ENCODE peak calls at places on chromosomes 3 and 15, in eight cellular contexts. G is HCT116, Z is GM20000, W is fibroblast of lung, E is tibial nerve, N is left ventricle myocardium inferior, S is progenitor cell of endocrine pancreas, A is colonic mucosa. D is an unnamed sample.

GRCh38 chr3:129461022-129461421 is 21.0 kb downstream of the IFT122 start:
- DNase-seq in G (no peak), E (no peak), S (no peak), W (peak), Z (no peak), N (no peak), A (no peak), D (no peak)

GRCh38 chr3:115354010-115354409 is 206.9 kb upstream of the ZBTB20 start:
- DNase-seq in S (no peak), E (no peak), W (no peak), A (no peak), G (no peak), Z (no peak), N (no peak), D (no peak)

GRCh38 chr3:179887566-179887965 is 149.2 kb downstream of the PEX5L start:
- DNase-seq in W (no peak), S (no peak), Z (no peak), G (no peak), E (no peak), N (no peak), A (no peak), D (no peak)

GRCh38 chr3:197399486-197399885 is 101.1 kb upstream of the DLG1 start:
- DNase-seq in G (no peak), W (no peak), E (no peak), Z (no peak), N (no peak), A (no peak), S (no peak), D (no peak)

GRCh38 chr3:53211704-53212702 is 43.8 kb downstream of the TKT start:
- DNase-seq in G (no peak), E (no peak), S (no peak), N (no peak), A (no peak), Z (no peak), W (no peak), D (no peak)

GRCh38 chr3:50249459-50249858 is 13.5 kb downstream of the GNAI2 start:
- DNase-seq in Z (no peak), G (no peak), A (no peak), S (no peak), N (no peak), W (no peak), E (no peak), D (no peak)

GRCh38 chr3:74267126-74267525 is 347.3 kb downstream of the CNTN3 start:
- DNase-seq in G (no peak), S (no peak), N (no peak), A (no peak), E (no peak), Z (no peak), W (peak), D (no peak)

GRCh38 chr3:194023501-194024280 is 112.3 kb upstream of the HES1 start:
- DNase-seq in E (no peak), G (no peak), Z (no peak), W (no peak), N (no peak), A (no peak), S (no peak), D (no peak)

GRCh38 chr3:50190921-50191660 is at the start of gene GNAT1:
- DNase-seq in S (no peak), G (no peak), N (no peak), Z (no peak), W (no peak), E (no peak), A (no peak), D (no peak)

GRCh38 chr3:153513236-153513635 is 351.2 kb downstream of the RAP2B start:
- DNase-seq in Z (no peak), A (no peak), E (no peak), W (peak), G (peak), S (no peak), N (no peak), D (no peak)

GRCh38 chr15:29570121-29570930 is 251.9 kb downstream of the TJP1 start:
- DNase-seq in A (peak), W (no peak), G (no peak), S (peak), N (no peak), Z (peak), E (no peak), D (no peak)

GRCh38 chr3:170768334-170768801 is 101.6 kb downstream of the RPL22L1 start:
- DNase-seq in S (no peak), E (peak), G (no peak), W (no peak), N (no peak), Z (no peak), A (no peak), D (no peak)

GRCh38 chr3:180457238-180457637 is 144.7 kb upstream of the TTC14 start:
- DNase-seq in S (no peak), Z (no peak), N (no peak), E (no peak), G (no peak), A (no peak), W (no peak), D (no peak)

GRCh38 chr3:30615615-30616346 is 9.4 kb downstream of the TGFBR2 start:
- DNase-seq in A (no peak), E (no peak), W (no peak), Z (no peak), G (no peak), N (no peak), S (no peak), D (no peak)

GRCh38 chr3:1609416-1609815 is 489.2 kb upstream of the CNTN4 start:
- DNase-seq in W (no peak), G (no peak), Z (no peak), A (no peak), S (no peak), N (no peak), E (no peak), D (no peak)

GRCh38 chr3:70277304-70277703 is 35.1 kb downstream of the MDFIC2 start:
- DNase-seq in S (no peak), G (no peak), A (no peak), N (no peak), E (no peak), Z (no peak), W (no peak), D (no peak)

GRCh38 chr3:72625616-72626337 is 222.5 kb downstream of the SHQ1 start:
- DNase-seq in E (no peak), G (no peak), W (peak), N (no peak), S (no peak), A (no peak), Z (no peak), D (no peak)

GRCh38 chr3:47313341-47314055 is 30.8 kb downstream of the KLHL18 start:
- DNase-seq in Z (no peak), E (no peak), S (no peak), G (no peak), N (no peak), W (no peak), A (no peak), D (no peak)

GRCh38 chr3:161969867-161970266 is 473.3 kb downstream of the OTOL1 start:
- DNase-seq in W (peak), N (no peak), G (no peak), S (no peak), Z (no peak), E (no peak), A (no peak), D (no peak)

GRCh38 chr15:50340431-50340830 is 14.6 kb downstream of the GABPB1 start:
- DNase-seq in E (no peak), A (no peak), N (no peak), G (no peak), W (no peak), Z (no peak), S (no peak), D (no peak)

GRCh38 chr3:63937661-63938651 is 25.8 kb upstream of the SCAANT1 start:
- DNase-seq in G (no peak), Z (no peak), S (no peak), N (no peak), A (peak), E (no peak), W (no peak), D (no peak)

GRCh38 chr3:124351430-124352142 is 359.7 kb upstream of the ROPN1 start:
- DNase-seq in W (peak), G (peak), S (no peak), N (no peak), Z (peak), A (peak), E (peak), D (peak)

GRCh38 chr15:89399390-89400120 is 64.9 kb upstream of the POLG start:
- DNase-seq in A (peak), E (no peak), G (no peak), W (no peak), N (no peak), Z (peak), S (no peak), D (peak)

GRCh38 chr3:14517601-14518431 is 22.3 kb downstream of the GRIP2 start:
- DNase-seq in Z (no peak), E (no peak), N (no peak), S (no peak), W (no peak), A (no peak), G (no peak), D (no peak)

GRCh38 chr15:48177383-48177874 is 666 bp downstream of the MYEF2 start:
- DNase-seq in N (no peak), Z (peak), A (no peak), G (no peak), S (no peak), W (peak), E (no peak), D (peak)

GRCh38 chr3:97278506-97278905 is 464.1 kb downstream of the EPHA6 start:
- DNase-seq in E (no peak), W (no peak), S (no peak), G (no peak), Z (no peak), N (no peak), A (no peak), D (no peak)
- TF ChIP-seq CTCF in E (no peak), W (no peak), S (peak), G (no peak), Z (no peak), N (no peak), A (no peak), D (no peak)

GRCh38 chr3:60323180-60323579 is 928.1 kb downstream of the FHIT start:
- DNase-seq in S (no peak), A (no peak), Z (no peak), G (no peak), E (no peak), W (no peak), N (no peak), D (no peak)
- TF ChIP-seq CTCF in S (peak), A (no peak), Z (no peak), G (no peak), E (no peak), W (no peak), N (no peak), D (no peak)

GRCh38 chr3:127288921-127289645 is 1.2 kb upstream of the PRR20G start:
- DNase-seq in G (no peak), S (no peak), A (no peak), W (no peak), E (no peak), Z (no peak), N (no peak), D (no peak)

GRCh38 chr3:127289646-127290575 is 2.1 kb upstream of the PRR20G start:
- DNase-seq in N (no peak), G (no peak), A (no peak), E (no peak), S (no peak), W (no peak), Z (no peak), D (no peak)

GRCh38 chr3:127288343-127288742 is 497 bp upstream of the PRR20G start:
- DNase-seq in Z (no peak), A (no peak), N (no peak), W (no peak), E (no peak), G (no peak), S (no peak), D (no peak)

GRCh38 chr3:127286571-127287140 is 1.2 kb downstream of the PRR20G start:
- DNase-seq in E (no peak), A (no peak), G (no peak), Z (no peak), W (no peak), N (no peak), S (no peak), D (no peak)

DNA sequence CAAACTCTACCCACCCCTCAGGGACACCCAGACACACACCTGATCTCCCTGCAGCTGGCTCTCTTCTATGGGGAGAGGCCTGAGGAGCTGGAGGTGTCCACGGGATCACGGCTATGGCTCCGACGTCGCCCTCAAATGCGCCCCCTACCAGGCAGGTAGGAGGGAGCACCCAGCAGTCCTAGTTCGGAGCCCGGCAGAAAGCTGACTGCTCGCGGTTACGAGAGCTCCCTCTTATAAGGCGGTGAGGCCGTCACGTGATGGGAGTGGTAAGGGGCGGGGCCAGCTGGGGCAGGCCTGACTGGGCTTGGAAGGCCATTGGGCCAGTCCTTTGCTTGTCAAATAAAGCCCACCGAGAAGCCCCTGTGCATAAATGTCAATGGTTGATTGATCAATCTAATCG is at the start of gene PRR20G:
- DNase-seq in E (no peak), N (no peak), S (no peak), W (no peak), G (no peak), Z (no peak), A (no peak), D (no peak)
- TF ChIP-seq CTCF in E (no peak), N (no peak), S (no peak), W (no peak), G (no peak), Z (no peak), A (no peak), D (no peak)

GRCh38 chr3:113696658-113697191 is 283 bp upstream of the USF3 start:
- DNase-seq in G (peak), A (peak), N (peak), E (peak), Z (peak), W (peak), S (peak), D (peak)
- TF ChIP-seq CTCF in G (no peak), A (no peak), N (peak), E (peak), Z (no peak), W (no peak), S (no peak), D (no peak)

GRCh38 chr3:146334151-146334550 is 83.2 kb upstream of the PLSCR4 start:
- DNase-seq in E (peak), N (peak), G (no peak), S (no peak), W (peak), Z (no peak), A (peak), D (no peak)
- TF ChIP-seq CTCF in E (peak), N (peak), G (peak), S (no peak), W (peak), Z (no peak), A (no peak), D (peak)

GRCh38 chr15:90929709-90930019 is 2.7 kb downstream of the HDDC3 start:
- DNase-seq in Z (no peak), A (peak), S (no peak), E (no peak), G (no peak), W (no peak), N (no peak), D (no peak)
- TF ChIP-seq CTCF in Z (no peak), A (no peak), S (no peak), E (no peak), G (no peak), W (no peak), N (no peak), D (no peak)

GRCh38 chr3:156576887-156577427 is 22.0 kb upstream of the SSR3 start:
- DNase-seq in G (no peak), W (peak), N (no peak), E (no peak), A (no peak), S (no peak), Z (no peak), D (no peak)
- TF ChIP-seq CTCF in G (no peak), W (no peak), N (no peak), E (no peak), A (no peak), S (no peak), Z (no peak), D (no peak)

GRCh38 chr3:27746838-27747237 is 24.7 kb upstream of the EOMES start:
- DNase-seq in E (no peak), Z (no peak), A (no peak), G (no peak), W (no peak), S (no peak), N (no peak), D (no peak)
- TF ChIP-seq CTCF in E (no peak), Z (no peak), A (no peak), G (no peak), W (no peak), S (no peak), N (no peak), D (no peak)

D was measured in GM10248.